ENCODE peak calls at places on chromosomes 7 and 10, in five cellular contexts. One of them, this sample, is unnamed.

GRCh38 chr7:1567082-1567771 is 2.6 kb downstream of the PSMG3 start:
- DNase-seq in brain microvascular endothelial cell: peak; percentile 72
- DNase-seq in breast epithelium: peak; percentile 57
- DNase-seq in psoas muscle: peak; percentile 67
- DNase-seq in glutamatergic neuron: no peak
- DNase-seq in this sample: no peak

GRCh38 chr10:71359364-71360046 is 37.2 kb upstream of the CDH23 start:
- DNase-seq in brain microvascular endothelial cell: no peak
- DNase-seq in breast epithelium: no peak
- DNase-seq in psoas muscle: no peak
- DNase-seq in glutamatergic neuron: no peak
- DNase-seq in this sample: no peak

GRCh38 chr7:93944673-93945072 is 23.1 kb downstream of the GNG11 start:
- DNase-seq in brain microvascular endothelial cell: no peak
- DNase-seq in breast epithelium: no peak
- DNase-seq in psoas muscle: no peak
- DNase-seq in glutamatergic neuron: no peak
- DNase-seq in this sample: no peak

GRCh38 chr10:55500931-55501559 is 700.0 kb upstream of the PCDH15 start:
- DNase-seq in brain microvascular endothelial cell: peak; percentile 26
- DNase-seq in breast epithelium: no peak
- DNase-seq in psoas muscle: no peak
- DNase-seq in glutamatergic neuron: peak; percentile 53
- DNase-seq in this sample: no peak

GRCh38 chr10:104639595-104640338 is 1.3 kb upstream of the SORCS3 start:
- DNase-seq in brain microvascular endothelial cell: no peak
- DNase-seq in breast epithelium: no peak
- DNase-seq in psoas muscle: no peak
- DNase-seq in glutamatergic neuron: peak; percentile 27
- DNase-seq in this sample: no peak

GRCh38 chr10:3668276-3668960 is 116.6 kb downstream of the KLF6 start:
- DNase-seq in brain microvascular endothelial cell: peak; percentile 79
- DNase-seq in breast epithelium: peak; percentile 56
- DNase-seq in psoas muscle: no peak
- DNase-seq in glutamatergic neuron: peak; percentile 24
- DNase-seq in this sample: peak; percentile 66

GRCh38 chr10:98344589-98345038 is 70.4 kb downstream of the PYROXD2 start:
- DNase-seq in brain microvascular endothelial cell: no peak
- DNase-seq in breast epithelium: peak; percentile 46
- DNase-seq in psoas muscle: peak; percentile 93
- DNase-seq in glutamatergic neuron: no peak
- DNase-seq in this sample: peak; percentile 24

GRCh38 chr7:77276120-77276519 is 76.5 kb upstream of the FGL2 start:
- DNase-seq in brain microvascular endothelial cell: no peak
- DNase-seq in breast epithelium: no peak
- DNase-seq in psoas muscle: no peak
- DNase-seq in glutamatergic neuron: no peak
- DNase-seq in this sample: no peak

GRCh38 chr10:15166325-15166724 is 2.2 kb downstream of the NMT2 start:
- DNase-seq in brain microvascular endothelial cell: no peak
- DNase-seq in breast epithelium: no peak
- DNase-seq in psoas muscle: no peak
- DNase-seq in glutamatergic neuron: no peak
- DNase-seq in this sample: no peak

GRCh38 chr10:62373995-62374861 is at the start of gene ZNF365:
- DNase-seq in brain microvascular endothelial cell: peak; percentile 18
- DNase-seq in breast epithelium: no peak
- DNase-seq in psoas muscle: peak; percentile 51
- DNase-seq in glutamatergic neuron: peak; percentile 75
- DNase-seq in this sample: peak; percentile 60

GRCh38 chr10:112689327-112689726 is 242.3 kb downstream of the VTI1A start:
- DNase-seq in brain microvascular endothelial cell: no peak
- DNase-seq in breast epithelium: no peak
- DNase-seq in psoas muscle: no peak
- DNase-seq in glutamatergic neuron: peak; percentile 55
- DNase-seq in this sample: no peak

GRCh38 chr10:74329873-74330272 is 178.9 kb downstream of the ADK start:
- DNase-seq in brain microvascular endothelial cell: no peak
- DNase-seq in breast epithelium: no peak
- DNase-seq in psoas muscle: no peak
- DNase-seq in glutamatergic neuron: no peak
- DNase-seq in this sample: no peak

GRCh38 chr10:15035385-15036301 is 8.1 kb upstream of the OLAH start:
- DNase-seq in brain microvascular endothelial cell: peak; percentile 98
- DNase-seq in breast epithelium: no peak
- DNase-seq in psoas muscle: no peak
- DNase-seq in glutamatergic neuron: no peak
- DNase-seq in this sample: peak; percentile 2

GRCh38 chr7:34207810-34208209 is 302.5 kb downstream of the BMPER start:
- DNase-seq in brain microvascular endothelial cell: no peak
- DNase-seq in breast epithelium: no peak
- DNase-seq in psoas muscle: no peak
- DNase-seq in glutamatergic neuron: no peak
- DNase-seq in this sample: no peak

GRCh38 chr7:16804674-16805439 is at the start of gene AGR2:
- DNase-seq in brain microvascular endothelial cell: no peak
- DNase-seq in breast epithelium: peak; percentile 44
- DNase-seq in psoas muscle: no peak
- DNase-seq in glutamatergic neuron: no peak
- DNase-seq in this sample: no peak

GRCh38 chr10:5977471-5978370 is at the start of gene IL15RA:
- DNase-seq in brain microvascular endothelial cell: peak; percentile 25
- DNase-seq in breast epithelium: peak; percentile 66
- DNase-seq in psoas muscle: peak; percentile 88
- DNase-seq in glutamatergic neuron: peak; percentile 74
- DNase-seq in this sample: peak; percentile 51

GRCh38 chr10:68271104-68271882 is 39.4 kb upstream of the ATOH7 start:
- DNase-seq in brain microvascular endothelial cell: peak; percentile 1
- DNase-seq in breast epithelium: no peak
- DNase-seq in psoas muscle: no peak
- DNase-seq in glutamatergic neuron: peak; percentile 37
- DNase-seq in this sample: no peak

GRCh38 chr7:108004220-108005142 is 1.5 kb upstream of the LAMB1 start:
- DNase-seq in brain microvascular endothelial cell: peak; percentile 48
- DNase-seq in breast epithelium: no peak
- DNase-seq in psoas muscle: no peak
- DNase-seq in glutamatergic neuron: peak; percentile 23
- DNase-seq in this sample: peak; percentile 54

GRCh38 chr10:87861566-87861952 is 1.8 kb downstream of the KLLN start:
- DNase-seq in brain microvascular endothelial cell: peak; percentile 67
- DNase-seq in breast epithelium: peak; percentile 60
- DNase-seq in psoas muscle: peak; percentile 86
- DNase-seq in glutamatergic neuron: peak; percentile 49
- DNase-seq in this sample: peak; percentile 88

GRCh38 chr7:46146454-46147255 is 225.6 kb upstream of the IGFBP3 start:
- DNase-seq in brain microvascular endothelial cell: peak; percentile 33
- DNase-seq in breast epithelium: no peak
- DNase-seq in psoas muscle: no peak
- DNase-seq in glutamatergic neuron: no peak
- DNase-seq in this sample: peak; percentile 87

GRCh38 chr10:76444034-76444800 is 1012.8 kb downstream of the LRMDA start:
- DNase-seq in brain microvascular endothelial cell: no peak
- DNase-seq in breast epithelium: no peak
- DNase-seq in psoas muscle: peak; percentile 54
- DNase-seq in glutamatergic neuron: no peak
- DNase-seq in this sample: no peak

GRCh38 chr7:674454-675410 is 51.8 kb upstream of the DNAAF5 start:
- DNase-seq in brain microvascular endothelial cell: no peak
- DNase-seq in breast epithelium: peak; percentile 44
- DNase-seq in psoas muscle: no peak
- DNase-seq in glutamatergic neuron: no peak
- DNase-seq in this sample: no peak

GRCh38 chr10:113386005-113386404 is 166.8 kb upstream of the HABP2 start:
- DNase-seq in brain microvascular endothelial cell: peak; percentile 42
- DNase-seq in breast epithelium: no peak
- DNase-seq in psoas muscle: no peak
- DNase-seq in glutamatergic neuron: no peak
- DNase-seq in this sample: peak; percentile 59

GRCh38 chr10:7233259-7233991 is 177.4 kb downstream of the SFMBT2 start:
- DNase-seq in brain microvascular endothelial cell: no peak
- DNase-seq in breast epithelium: peak; percentile 92
- DNase-seq in psoas muscle: no peak
- DNase-seq in glutamatergic neuron: no peak
- DNase-seq in this sample: no peak

GRCh38 chr10:14691359-14691758 is 83.3 kb downstream of the FAM107B start:
- DNase-seq in brain microvascular endothelial cell: no peak
- DNase-seq in breast epithelium: no peak
- DNase-seq in psoas muscle: no peak
- DNase-seq in glutamatergic neuron: no peak
- DNase-seq in this sample: no peak

GRCh38 chr7:40133561-40134427 is 628 bp downstream of the MPLKIP start:
- DNase-seq in brain microvascular endothelial cell: peak; percentile 6
- DNase-seq in breast epithelium: no peak
- DNase-seq in psoas muscle: no peak
- DNase-seq in glutamatergic neuron: peak; percentile 64
- DNase-seq in this sample: peak; percentile 8

GRCh38 chr7:140322759-140323158 is 75.6 kb downstream of the SLC37A3 start:
- DNase-seq in brain microvascular endothelial cell: no peak
- DNase-seq in breast epithelium: no peak
- DNase-seq in psoas muscle: no peak
- DNase-seq in glutamatergic neuron: no peak
- DNase-seq in this sample: no peak

GRCh38 chr7:130149575-130150139 is 55.5 kb downstream of the TMEM209 start:
- DNase-seq in brain microvascular endothelial cell: no peak
- DNase-seq in breast epithelium: no peak
- DNase-seq in psoas muscle: no peak
- DNase-seq in glutamatergic neuron: no peak
- DNase-seq in this sample: no peak

GRCh38 chr7:101081432-101081831 is 3.8 kb upstream of the TRIM56 start:
- DNase-seq in brain microvascular endothelial cell: no peak
- DNase-seq in breast epithelium: no peak
- DNase-seq in psoas muscle: no peak
- DNase-seq in glutamatergic neuron: no peak
- DNase-seq in this sample: no peak

GRCh38 chr7:141956084-141956483 is 9.3 kb upstream of the CLEC5A start:
- DNase-seq in brain microvascular endothelial cell: no peak
- DNase-seq in breast epithelium: no peak
- DNase-seq in psoas muscle: no peak
- DNase-seq in glutamatergic neuron: no peak
- DNase-seq in this sample: no peak

GRCh38 chr10:43376828-43377227 is 5.4 kb downstream of the FXYD4 start:
- DNase-seq in brain microvascular endothelial cell: no peak
- DNase-seq in breast epithelium: no peak
- DNase-seq in psoas muscle: no peak
- DNase-seq in glutamatergic neuron: no peak
- DNase-seq in this sample: no peak

GRCh38 chr10:3014968-3015367 is 52.4 kb upstream of the PFKP start:
- DNase-seq in brain microvascular endothelial cell: no peak
- DNase-seq in breast epithelium: no peak
- DNase-seq in psoas muscle: no peak
- DNase-seq in glutamatergic neuron: no peak
- DNase-seq in this sample: no peak

GRCh38 chr7:47611045-47611511 is 29.2 kb upstream of the TNS3 start:
- DNase-seq in brain microvascular endothelial cell: no peak
- DNase-seq in breast epithelium: no peak
- DNase-seq in psoas muscle: no peak
- DNase-seq in glutamatergic neuron: no peak
- DNase-seq in this sample: no peak
- TF ChIP-seq CTCF in brain microvascular endothelial cell: no peak
- TF ChIP-seq CTCF in breast epithelium: no peak
- TF ChIP-seq CTCF in psoas muscle: no peak
- TF ChIP-seq CTCF in glutamatergic neuron: no peak
- TF ChIP-seq CTCF in this sample: no peak

DNA sequence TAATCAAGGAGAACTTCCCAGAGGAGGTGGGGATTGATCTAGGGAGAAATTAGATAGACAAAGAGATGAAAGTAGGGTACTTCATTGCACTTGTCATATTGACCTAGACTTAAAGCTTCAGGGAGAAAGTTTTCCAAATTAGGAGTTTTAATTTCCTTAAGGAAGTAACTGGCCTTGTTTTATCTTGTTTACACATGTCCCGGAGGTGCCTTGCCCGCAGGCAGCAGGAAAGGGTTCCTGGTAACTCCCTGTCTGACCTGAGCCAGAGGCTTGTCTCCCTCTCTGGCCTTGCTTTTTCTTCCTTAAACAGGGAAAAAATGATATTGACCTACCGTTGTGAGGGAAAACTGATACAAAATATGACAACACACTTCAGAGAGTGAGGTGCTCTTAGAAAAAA is 181.6 kb downstream of the EVX1 start:
- DNase-seq in brain microvascular endothelial cell: no peak
- DNase-seq in breast epithelium: peak; percentile 18
- DNase-seq in psoas muscle: no peak
- DNase-seq in glutamatergic neuron: no peak
- DNase-seq in this sample: no peak
- TF ChIP-seq CTCF in brain microvascular endothelial cell: no peak
- TF ChIP-seq CTCF in breast epithelium: no peak
- TF ChIP-seq CTCF in psoas muscle: no peak
- TF ChIP-seq CTCF in glutamatergic neuron: no peak
- TF ChIP-seq CTCF in this sample: no peak

DNA sequence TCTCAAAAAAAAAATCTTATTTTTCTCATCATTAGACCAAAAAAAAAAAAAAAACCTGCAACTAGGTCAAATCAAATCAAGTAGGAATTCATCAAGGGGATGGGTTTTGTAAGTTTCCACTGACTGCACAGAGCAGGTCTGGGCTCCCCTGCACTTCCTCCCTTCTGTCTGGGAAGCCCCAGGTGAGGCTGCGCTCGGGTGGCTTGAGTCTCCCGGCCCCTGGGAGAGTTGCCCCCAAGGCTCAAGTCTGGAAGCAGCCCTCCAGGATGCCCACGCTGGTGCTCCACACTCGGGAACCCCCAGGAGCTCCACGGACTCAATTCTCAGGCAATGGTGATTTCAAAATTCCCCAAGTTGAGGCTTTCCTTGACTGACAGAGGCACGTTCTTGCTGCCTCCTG is 41.7 kb upstream of the RBM33 start:
- DNase-seq in brain microvascular endothelial cell: no peak
- DNase-seq in breast epithelium: no peak
- DNase-seq in psoas muscle: no peak
- DNase-seq in glutamatergic neuron: no peak
- DNase-seq in this sample: no peak
- TF ChIP-seq CTCF in brain microvascular endothelial cell: no peak
- TF ChIP-seq CTCF in breast epithelium: no peak
- TF ChIP-seq CTCF in psoas muscle: no peak
- TF ChIP-seq CTCF in glutamatergic neuron: no peak
- TF ChIP-seq CTCF in this sample: no peak

GRCh38 chr7:43303740-43304241 is 191.3 kb downstream of the HECW1 start:
- DNase-seq in brain microvascular endothelial cell: peak; percentile 4
- DNase-seq in breast epithelium: no peak
- DNase-seq in psoas muscle: no peak
- DNase-seq in glutamatergic neuron: no peak
- DNase-seq in this sample: no peak

GRCh38 chr7:43311694-43312093 is 199.2 kb downstream of the HECW1 start:
- DNase-seq in brain microvascular endothelial cell: no peak
- DNase-seq in breast epithelium: no peak
- DNase-seq in psoas muscle: no peak
- DNase-seq in glutamatergic neuron: no peak
- DNase-seq in this sample: no peak

GRCh38 chr7:43307522-43307921 is 195.1 kb downstream of the HECW1 start:
- DNase-seq in brain microvascular endothelial cell: no peak
- DNase-seq in breast epithelium: no peak
- DNase-seq in psoas muscle: no peak
- DNase-seq in glutamatergic neuron: no peak
- DNase-seq in this sample: no peak

GRCh38 chr7:43313628-43314378 is 201.4 kb downstream of the HECW1 start:
- DNase-seq in brain microvascular endothelial cell: no peak
- DNase-seq in breast epithelium: no peak
- DNase-seq in psoas muscle: no peak
- DNase-seq in glutamatergic neuron: no peak
- DNase-seq in this sample: no peak

GRCh38 chr7:43308913-43309789 is 196.7 kb downstream of the HECW1 start:
- DNase-seq in brain microvascular endothelial cell: no peak
- DNase-seq in breast epithelium: no peak
- DNase-seq in psoas muscle: no peak
- DNase-seq in glutamatergic neuron: no peak
- DNase-seq in this sample: no peak
- TF ChIP-seq CTCF in brain microvascular endothelial cell: peak; percentile 11
- TF ChIP-seq CTCF in breast epithelium: no peak
- TF ChIP-seq CTCF in psoas muscle: no peak
- TF ChIP-seq CTCF in glutamatergic neuron: peak; percentile 37
- TF ChIP-seq CTCF in this sample: no peak